ENCODE peak calls at places on chromosome 7, in four cellular contexts. Q is coronary artery, C is BJ, A is progenitor cell of endocrine pancreas. B is an unnamed sample.

GRCh38 chr7:85178531-85179298 is 8.1 kb downstream of the SEMA3D start:
- DNase-seq in Q (no peak), A (no peak), C (no peak), B (no peak)

GRCh38 chr7:40598915-40599314 is 464.1 kb downstream of the SUGCT start:
- DNase-seq in C (no peak), A (no peak), Q (no peak), B (no peak)

GRCh38 chr7:2633538-2634264 is 1.9 kb downstream of the TTYH3 start:
- DNase-seq in C (peak), Q (peak), A (no peak), B (no peak)

GRCh38 chr7:20030915-20031362 is 186.2 kb downstream of the MACC1 start:
- DNase-seq in A (no peak), Q (no peak), C (peak), B (no peak)

GRCh38 chr7:141533149-141533949 is 17.9 kb upstream of the AGK start:
- DNase-seq in Q (no peak), A (peak), C (no peak), B (peak)

GRCh38 chr7:113392421-113392820 is 274.1 kb upstream of the SMIM30 start:
- DNase-seq in C (no peak), Q (no peak), A (no peak), B (no peak)

GRCh38 chr7:134699021-134699818 is 52.6 kb downstream of the BPGM start:
- DNase-seq in C (no peak), Q (no peak), A (no peak), B (no peak)

GRCh38 chr7:29940199-29940598 is 49.4 kb downstream of the SCRN1 start:
- DNase-seq in C (no peak), A (no peak), Q (no peak), B (no peak)

GRCh38 chr7:137325927-137326326 is 17.6 kb downstream of the PTN start:
- DNase-seq in Q (no peak), A (no peak), C (peak), B (no peak)

GRCh38 chr7:102450242-102450641 is 14.4 kb downstream of the ALKBH4 start:
- DNase-seq in C (no peak), A (no peak), Q (no peak), B (no peak)

GRCh38 chr7:140673770-140674155 is 1.0 kb downstream of the ADCK2 start:
- DNase-seq in A (no peak), Q (no peak), C (no peak), B (no peak)

GRCh38 chr7:157930441-157930840 is 593.6 kb downstream of the DNAJB6 start:
- DNase-seq in A (no peak), C (no peak), Q (peak), B (no peak)

GRCh38 chr7:105685099-105685609 is 103.9 kb upstream of the EFCAB10 start:
- DNase-seq in Q (no peak), A (no peak), C (no peak), B (no peak)

GRCh38 chr7:47418910-47419309 is 163.0 kb downstream of the TNS3 start:
- DNase-seq in Q (peak), C (no peak), A (no peak), B (no peak)

GRCh38 chr7:45088821-45089313 is at the start of gene NACAD:
- DNase-seq in C (no peak), A (no peak), Q (no peak), B (no peak)

GRCh38 chr7:114979803-114980507 is 58.1 kb downstream of the MDFIC start:
- DNase-seq in C (no peak), A (no peak), Q (no peak), B (no peak)

GRCh38 chr7:152923711-152924110 is 164.2 kb downstream of the ACTR3B start:
- DNase-seq in C (no peak), A (no peak), Q (no peak), B (no peak)

GRCh38 chr7:100546868-100547800 is 8.1 kb downstream of the AGFG2 start:
- DNase-seq in A (no peak), C (no peak), Q (no peak), B (no peak)

GRCh38 chr7:140673063-140673769 is 471 bp downstream of the ADCK2 start:
- DNase-seq in Q (no peak), C (no peak), A (peak), B (peak)

GRCh38 chr7:148044173-148044572 is 546.4 kb upstream of the C7orf33 start:
- DNase-seq in C (no peak), Q (no peak), A (no peak), B (no peak)

GRCh38 chr7:42350801-42351200 is 113.8 kb upstream of the GLI3 start:
- DNase-seq in Q (no peak), A (no peak), C (no peak), B (no peak)

GRCh38 chr7:138838166-138838565 is 40.2 kb upstream of the ATP6V0A4 start:
- DNase-seq in Q (no peak), A (no peak), C (no peak), B (no peak)

GRCh38 chr7:16651391-16652254 is 5.6 kb downstream of the BZW2 start:
- DNase-seq in Q (no peak), C (no peak), A (no peak), B (no peak)

GRCh38 chr7:108802639-108803038 is 233.0 kb downstream of the DNAJB9 start:
- DNase-seq in A (no peak), Q (no peak), C (no peak), B (no peak)

GRCh38 chr7:108809356-108809755 is 239.7 kb downstream of the DNAJB9 start:
- DNase-seq in Q (no peak), A (no peak), C (no peak), B (no peak)

GRCh38 chr7:108808556-108808955 is 238.9 kb downstream of the DNAJB9 start:
- DNase-seq in A (no peak), Q (no peak), C (no peak), B (no peak)

DNA sequence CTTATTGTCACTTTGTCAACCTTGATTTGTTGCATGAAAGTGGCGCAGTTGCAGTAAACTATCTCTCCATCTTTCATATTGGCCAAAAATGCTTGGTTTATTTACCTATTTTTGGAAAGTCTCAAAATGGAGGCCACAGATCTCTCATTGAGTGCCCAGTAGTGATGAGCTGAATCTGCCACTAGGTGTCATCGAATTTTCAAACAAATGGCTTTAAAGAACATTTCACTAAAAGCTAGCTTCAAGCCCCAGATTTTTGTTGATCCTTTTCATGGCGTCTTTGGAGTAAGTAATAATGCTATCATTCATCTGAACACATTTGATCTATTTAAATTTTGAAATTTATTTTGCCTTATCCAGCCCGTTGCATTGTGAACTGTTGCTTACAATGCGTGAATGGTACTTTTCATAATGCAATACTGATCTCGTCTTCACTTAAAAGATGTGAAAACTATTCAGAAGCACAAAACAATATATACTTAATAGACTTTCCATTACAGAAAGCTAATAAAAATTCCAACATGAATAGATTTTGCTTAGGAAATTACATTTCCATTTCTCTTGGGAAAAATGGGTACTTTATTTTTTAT is 236.2 kb downstream of the DNAJB9 start:
- DNase-seq in A (no peak), Q (no peak), C (no peak), B (no peak)
- TF ChIP-seq CTCF in A (peak), Q (peak), C (peak), B (no peak)

DNA sequence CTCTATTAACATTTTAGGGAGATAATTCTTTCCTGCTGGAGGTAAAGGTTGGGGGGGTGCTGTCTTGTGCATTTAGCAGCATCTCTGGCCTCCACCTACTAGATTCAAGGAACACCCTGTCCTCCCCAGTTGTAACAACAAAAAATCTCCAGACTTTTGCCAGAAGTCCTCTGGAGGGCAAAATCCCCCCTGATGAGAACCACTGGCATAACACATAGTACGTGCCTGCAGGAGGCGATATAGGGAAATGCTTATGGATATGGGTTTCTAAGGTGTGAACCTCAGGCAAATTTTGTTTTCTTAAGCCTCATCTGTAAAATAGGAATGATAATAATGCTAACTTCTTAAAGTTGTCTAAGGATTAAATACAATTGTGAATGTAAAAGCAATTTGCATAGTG is 2.9 kb upstream of the OSBPL3 start:
- DNase-seq in A (no peak), Q (no peak), C (no peak), B (no peak)
- TF ChIP-seq CTCF in A (peak), Q (no peak), C (peak), B (no peak)

GRCh38 chr7:98862203-98862602 is 7.6 kb downstream of the TMEM130 start:
- DNase-seq in Q (no peak), C (no peak), A (no peak), B (no peak)
- TF ChIP-seq CTCF in Q (no peak), C (no peak), A (no peak), B (no peak)

DNA sequence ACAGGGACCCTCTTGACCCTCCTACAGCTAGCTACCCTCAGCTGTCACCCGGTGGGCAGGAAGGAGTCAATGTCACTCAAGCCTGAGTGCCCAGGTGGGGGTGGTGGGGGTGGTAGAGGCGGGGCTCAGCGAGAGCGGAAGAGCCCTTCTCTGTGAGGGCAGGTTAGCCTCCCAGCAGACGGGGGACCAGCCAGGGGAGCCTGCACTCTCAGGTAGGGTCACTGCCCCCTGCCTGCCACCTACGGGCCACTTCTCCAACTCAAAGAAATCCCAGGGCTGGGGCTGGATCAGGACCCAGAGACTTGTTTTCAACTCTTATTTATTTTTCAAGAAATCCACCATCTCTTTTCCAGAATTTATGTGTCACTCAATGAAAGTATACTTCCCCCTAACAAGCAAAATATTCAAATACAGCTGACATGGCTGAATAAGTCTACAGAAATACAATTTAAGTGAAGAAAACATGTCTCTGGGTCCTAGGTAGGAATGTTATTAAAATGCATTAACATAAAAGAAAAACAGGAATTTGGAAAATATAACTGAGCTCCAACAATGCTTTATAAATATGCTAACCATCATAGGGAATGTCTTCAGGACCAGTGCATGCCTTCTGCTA is 63.4 kb upstream of the DDC start:
- DNase-seq in Q (no peak), A (no peak), C (no peak), B (no peak)
- TF ChIP-seq CTCF in Q (no peak), A (peak), C (no peak), B (no peak)

GRCh38 chr7:6576024-6576866 is 1.0 kb upstream of the ZDHHC4 start:
- DNase-seq in C (no peak), Q (no peak), A (no peak), B (no peak)
- TF ChIP-seq CTCF in C (no peak), Q (no peak), A (no peak), B (no peak)

DNA sequence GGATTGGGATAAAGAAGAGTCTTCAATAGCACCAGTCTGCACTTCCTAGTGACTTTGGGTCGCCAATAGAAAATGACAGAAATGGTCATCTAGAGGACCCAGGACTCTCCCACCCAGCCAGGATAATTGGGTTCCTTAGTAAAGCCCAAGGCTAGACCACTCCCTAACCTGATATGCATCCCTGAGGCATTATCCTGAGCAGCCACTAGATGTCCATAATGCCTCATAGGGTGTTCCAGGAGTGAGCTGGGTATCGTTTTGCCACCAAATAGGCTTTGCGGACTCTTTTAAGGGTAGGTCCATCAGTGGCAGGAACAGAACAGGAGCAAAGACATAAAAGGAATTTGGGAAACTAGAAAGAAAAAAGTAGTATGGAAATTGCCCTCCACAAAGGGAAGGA is 4.5 kb upstream of the LRRC4 start:
- DNase-seq in Q (no peak), C (no peak), A (no peak), B (no peak)
- TF ChIP-seq CTCF in Q (no peak), C (peak), A (peak), B (no peak)

GRCh38 chr7:35261476-35262285 is 7.8 kb upstream of the TBX20 start:
- DNase-seq in Q (no peak), C (no peak), A (no peak), B (no peak)
- TF ChIP-seq CTCF in Q (no peak), C (no peak), A (peak), B (no peak)